ENCODE peak calls at places on chromosome 2, in four cellular contexts. S is A549, G is HepG2, B is K562. M is an unnamed sample.

GRCh38 chr2:150832686-150833085 is 345.2 kb upstream of the RND3 start:
- DNase-seq in S (no peak), G (no peak), B (no peak), M (no peak)

GRCh38 chr2:138698428-138698827 is 81.8 kb downstream of the NXPH2 start:
- DNase-seq in S (no peak), G (no peak), B (no peak), M (no peak)

GRCh38 chr2:164747786-164748433 is 93.7 kb downstream of the COBLL1 start:
- DNase-seq in S (no peak), G (no peak), B (no peak), M (no peak)

GRCh38 chr2:73728043-73728442 is 9.1 kb downstream of the TPRKB start:
- DNase-seq in S (no peak), G (no peak), B (no peak), M (no peak)

GRCh38 chr2:160278889-160279196 is 78.8 kb upstream of the ITGB6 start:
- DNase-seq in S (peak; percentile 41), G (peak; percentile 15), B (no peak), M (peak; percentile 12)

GRCh38 chr2:127597984-127598380 is 48.0 kb upstream of the GPR17 start:
- DNase-seq in S (no peak), G (no peak), B (no peak), M (no peak)

GRCh38 chr2:19577668-19578067 is 219.2 kb upstream of the OSR1 start:
- DNase-seq in S (peak; percentile 47), G (no peak), B (no peak), M (no peak)

GRCh38 chr2:111667542-111668273 is 216.3 kb downstream of the ANAPC1 start:
- DNase-seq in S (peak; percentile 42), G (peak; percentile 64), B (no peak), M (no peak)

GRCh38 chr2:219497495-219498279 is 1.0 kb upstream of the GMPPA start:
- DNase-seq in S (peak; percentile 85), G (peak; percentile 38), B (peak; percentile 87), M (peak; percentile 94)

GRCh38 chr2:85804583-85804982 is 50.8 kb downstream of the ATOH8 start:
- DNase-seq in S (peak; percentile 36), G (no peak), B (peak; percentile 70), M (peak; percentile 70)

GRCh38 chr2:72023678-72024390 is 123.8 kb downstream of the CYP26B1 start:
- DNase-seq in S (no peak), G (no peak), B (no peak), M (no peak)

GRCh38 chr2:198900141-198900540 is 557.6 kb downstream of the SATB2 start:
- DNase-seq in S (no peak), G (no peak), B (no peak), M (no peak)

GRCh38 chr2:240836781-240837467 is 16.9 kb upstream of the KIF1A start:
- DNase-seq in S (no peak), G (no peak), B (no peak), M (no peak)

GRCh38 chr2:236873666-236874065 is 212.0 kb upstream of the COPS8 start:
- DNase-seq in S (no peak), G (no peak), B (no peak), M (no peak)

GRCh38 chr2:229780856-229781773 is 66.8 kb upstream of the DNER start:
- DNase-seq in S (peak; percentile 45), G (peak; percentile 43), B (peak; percentile 29), M (peak; percentile 49)

GRCh38 chr2:240997141-240997855 is 1.1 kb upstream of the SNED1 start:
- DNase-seq in S (no peak), G (peak; percentile 27), B (no peak), M (no peak)

GRCh38 chr2:169221745-169222369 is 140.5 kb downstream of the LRP2 start:
- DNase-seq in S (peak; percentile 21), G (no peak), B (peak; percentile 53), M (peak; percentile 14)

DNA sequence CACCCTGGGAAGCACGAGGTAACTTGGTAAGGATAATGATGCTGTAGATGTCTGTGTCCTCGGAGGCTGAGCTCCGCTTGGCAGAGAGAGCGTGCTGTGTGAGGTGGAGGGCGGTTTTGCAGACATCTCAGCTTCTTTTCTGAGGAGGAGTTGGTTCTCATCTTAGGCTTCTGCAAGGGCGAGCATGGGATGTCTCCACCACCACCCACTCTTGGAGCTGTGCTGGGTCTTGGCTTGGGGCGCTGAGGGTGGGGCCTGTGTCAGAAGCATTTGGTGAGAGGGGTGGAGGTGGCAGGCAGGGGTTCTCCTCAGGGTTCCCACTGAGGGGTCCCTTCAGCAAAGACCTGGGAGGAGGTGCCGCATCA is 9.2 kb downstream of the OXER1 start:
- DNase-seq in S (no peak), G (no peak), B (no peak), M (peak; percentile 38)
- TF ChIP-seq CHD2 in S (no peak), G (no peak), B (no peak), M (no peak)

GRCh38 chr2:47735470-47735869 is 47.5 kb upstream of the MSH6 start:
- DNase-seq in S (no peak), G (no peak), B (no peak), M (no peak)
- H3K4me3 ChIP-seq in S (no peak overlapping the region), G (no peak overlapping the region), B (no peak overlapping the region), M (no peak overlapping the region)

GRCh38 chr2:190271783-190272456 is 47.7 kb downstream of the HIBCH start:
- DNase-seq in S (no peak), G (no peak), B (peak; percentile 65), M (no peak)

GRCh38 chr2:190280565-190281330 is 38.9 kb downstream of the HIBCH start:
- DNase-seq in S (no peak), G (no peak), B (no peak), M (no peak)

GRCh38 chr2:190272457-190272842 is 47.2 kb downstream of the HIBCH start:
- DNase-seq in S (no peak), G (no peak), B (peak; percentile 18), M (no peak)

DNA sequence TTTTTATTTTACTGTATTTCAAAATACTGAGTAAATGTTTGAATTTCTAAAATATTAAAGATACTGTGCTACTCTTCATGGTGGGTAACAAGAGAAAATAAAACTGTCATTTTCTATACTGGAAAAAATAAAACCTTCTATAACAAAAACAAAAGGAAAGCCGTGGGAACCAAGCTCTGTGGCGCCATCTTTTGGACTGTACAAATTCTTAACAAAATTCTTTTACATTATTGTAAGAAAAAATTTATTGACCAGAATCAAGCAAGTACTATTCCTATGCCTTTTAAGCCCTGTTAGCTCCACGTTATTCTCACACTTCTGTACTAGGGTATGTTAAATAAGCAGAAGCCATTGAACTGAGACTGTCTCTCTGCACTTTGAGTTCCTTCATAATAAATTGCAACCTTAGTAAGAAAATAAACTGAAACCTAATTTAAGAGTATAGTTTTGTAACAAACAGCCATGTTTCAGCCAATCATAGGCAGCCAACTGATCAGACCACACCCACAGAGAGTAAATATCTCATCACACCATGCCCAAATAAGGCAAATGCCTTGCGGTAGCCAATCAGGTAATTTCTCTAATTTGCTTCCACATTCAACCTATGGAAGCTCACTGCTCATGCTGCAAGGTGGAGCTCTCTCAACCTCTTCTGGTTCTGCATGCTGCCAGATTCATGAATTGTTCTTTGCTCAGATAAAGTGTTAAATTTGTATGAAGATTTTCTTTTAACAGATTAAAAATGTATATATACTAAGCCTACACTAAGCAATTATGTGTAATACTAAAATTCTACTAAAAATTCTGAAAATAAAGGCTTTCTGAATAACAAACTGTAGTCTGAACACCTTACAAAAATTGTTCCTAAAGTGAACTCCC is 42.2 kb downstream of the HIBCH start:
- DNase-seq in S (peak; percentile 47), G (peak; percentile 32), B (peak; percentile 60), M (peak; percentile 6)
- TF ChIP-seq CHD2 in S (no peak), G (no peak), B (no peak), M (no peak)

GRCh38 chr2:149617057-149617456 is 29.5 kb upstream of the MMADHC start:
- DNase-seq in S (no peak), G (no peak), B (no peak), M (no peak)

GRCh38 chr2:149617476-149617875 is 29.9 kb upstream of the MMADHC start:
- DNase-seq in S (no peak), G (no peak), B (no peak), M (no peak)

GRCh38 chr2:149612122-149612521 is 24.5 kb upstream of the MMADHC start:
- DNase-seq in S (peak; percentile 35), G (no peak), B (no peak), M (no peak)

GRCh38 chr2:149611100-149611820 is 23.7 kb upstream of the MMADHC start:
- DNase-seq in S (peak; percentile 29), G (no peak), B (no peak), M (no peak)

GRCh38 chr2:149613712-149614111 is 26.1 kb upstream of the MMADHC start:
- DNase-seq in S (no peak), G (no peak), B (no peak), M (no peak)
- H3K4me3 ChIP-seq in S (no peak overlapping the region), G (no peak overlapping the region), B (no peak overlapping the region), M (no peak overlapping the region)